ENCODE peak calls at places on chromosomes 1 and 21, in nine cellular contexts. One of them, this sample, is unnamed.

GRCh38 chr1:154446292-154446691 is 41.1 kb downstream of the IL6R start:
- DNase-seq in NCI-H774: no peak
- DNase-seq in naive thymus-derived CD4-positive, alpha-beta T cell: no peak
- DNase-seq in endothelial cell: no peak
- DNase-seq in stimulated activated CD4-positive, alpha-beta T cell treated with anti-CD3 and anti-CD28 coated beads, Interleukin-4, amount 100 ng/mL, for 48 hours: no peak
- DNase-seq in IMR-90: peak
- DNase-seq in Right ventricle myocardium superior: no peak
- DNase-seq in fibroblast of the conjunctiva: no peak
- DNase-seq in effector memory CD4-positive, alpha-beta T cell: no peak
- DNase-seq in this sample: no peak

GRCh38 chr1:151043163-151043562 is 4.4 kb upstream of the C1orf56 start:
- DNase-seq in NCI-H774: no peak
- DNase-seq in naive thymus-derived CD4-positive, alpha-beta T cell: no peak
- DNase-seq in endothelial cell: no peak
- DNase-seq in stimulated activated CD4-positive, alpha-beta T cell treated with anti-CD3 and anti-CD28 coated beads, Interleukin-4, amount 100 ng/mL, for 48 hours: no peak
- DNase-seq in IMR-90: no peak
- DNase-seq in Right ventricle myocardium superior: no peak
- DNase-seq in fibroblast of the conjunctiva: no peak
- DNase-seq in effector memory CD4-positive, alpha-beta T cell: no peak
- DNase-seq in this sample: no peak

GRCh38 chr1:77831976-77832695 is 52.7 kb downstream of the MIGA1 start:
- DNase-seq in NCI-H774: no peak
- DNase-seq in naive thymus-derived CD4-positive, alpha-beta T cell: no peak
- DNase-seq in endothelial cell: no peak
- DNase-seq in stimulated activated CD4-positive, alpha-beta T cell treated with anti-CD3 and anti-CD28 coated beads, Interleukin-4, amount 100 ng/mL, for 48 hours: no peak
- DNase-seq in IMR-90: peak
- DNase-seq in Right ventricle myocardium superior: no peak
- DNase-seq in fibroblast of the conjunctiva: peak
- DNase-seq in effector memory CD4-positive, alpha-beta T cell: no peak
- DNase-seq in this sample: no peak

GRCh38 chr1:174875306-174875705 is 124.4 kb upstream of the CACYBP start:
- DNase-seq in NCI-H774: peak
- DNase-seq in naive thymus-derived CD4-positive, alpha-beta T cell: peak
- DNase-seq in endothelial cell: peak
- DNase-seq in stimulated activated CD4-positive, alpha-beta T cell treated with anti-CD3 and anti-CD28 coated beads, Interleukin-4, amount 100 ng/mL, for 48 hours: no peak
- DNase-seq in IMR-90: no peak
- DNase-seq in Right ventricle myocardium superior: no peak
- DNase-seq in fibroblast of the conjunctiva: no peak
- DNase-seq in effector memory CD4-positive, alpha-beta T cell: no peak
- DNase-seq in this sample: no peak

GRCh38 chr1:152673016-152673415 is 2.1 kb upstream of the LCE2C start:
- DNase-seq in NCI-H774: no peak
- DNase-seq in naive thymus-derived CD4-positive, alpha-beta T cell: no peak
- DNase-seq in endothelial cell: no peak
- DNase-seq in stimulated activated CD4-positive, alpha-beta T cell treated with anti-CD3 and anti-CD28 coated beads, Interleukin-4, amount 100 ng/mL, for 48 hours: no peak
- DNase-seq in IMR-90: no peak
- DNase-seq in Right ventricle myocardium superior: no peak
- DNase-seq in fibroblast of the conjunctiva: no peak
- DNase-seq in effector memory CD4-positive, alpha-beta T cell: no peak
- DNase-seq in this sample: no peak

GRCh38 chr1:19046972-19047371 is 90.5 kb upstream of the IFFO2 start:
- DNase-seq in NCI-H774: no peak
- DNase-seq in naive thymus-derived CD4-positive, alpha-beta T cell: no peak
- DNase-seq in endothelial cell: no peak
- DNase-seq in stimulated activated CD4-positive, alpha-beta T cell treated with anti-CD3 and anti-CD28 coated beads, Interleukin-4, amount 100 ng/mL, for 48 hours: no peak
- DNase-seq in IMR-90: no peak
- DNase-seq in Right ventricle myocardium superior: no peak
- DNase-seq in fibroblast of the conjunctiva: no peak
- DNase-seq in effector memory CD4-positive, alpha-beta T cell: no peak
- DNase-seq in this sample: no peak

GRCh38 chr1:115826642-115827041 is 14.3 kb downstream of the NHLH2 start:
- DNase-seq in NCI-H774: no peak
- DNase-seq in naive thymus-derived CD4-positive, alpha-beta T cell: no peak
- DNase-seq in endothelial cell: no peak
- DNase-seq in stimulated activated CD4-positive, alpha-beta T cell treated with anti-CD3 and anti-CD28 coated beads, Interleukin-4, amount 100 ng/mL, for 48 hours: no peak
- DNase-seq in IMR-90: no peak
- DNase-seq in Right ventricle myocardium superior: no peak
- DNase-seq in fibroblast of the conjunctiva: no peak
- DNase-seq in effector memory CD4-positive, alpha-beta T cell: no peak
- DNase-seq in this sample: no peak

GRCh38 chr1:22662318-22662717 is 9.3 kb downstream of the C1QB start:
- DNase-seq in NCI-H774: peak
- DNase-seq in naive thymus-derived CD4-positive, alpha-beta T cell: no peak
- DNase-seq in endothelial cell: no peak
- DNase-seq in stimulated activated CD4-positive, alpha-beta T cell treated with anti-CD3 and anti-CD28 coated beads, Interleukin-4, amount 100 ng/mL, for 48 hours: no peak
- DNase-seq in IMR-90: no peak
- DNase-seq in Right ventricle myocardium superior: no peak
- DNase-seq in fibroblast of the conjunctiva: no peak
- DNase-seq in effector memory CD4-positive, alpha-beta T cell: no peak
- DNase-seq in this sample: no peak

GRCh38 chr1:154971341-154971998 is 923 bp upstream of the SHC1 start:
- DNase-seq in NCI-H774: no peak
- DNase-seq in naive thymus-derived CD4-positive, alpha-beta T cell: no peak
- DNase-seq in endothelial cell: no peak
- DNase-seq in stimulated activated CD4-positive, alpha-beta T cell treated with anti-CD3 and anti-CD28 coated beads, Interleukin-4, amount 100 ng/mL, for 48 hours: no peak
- DNase-seq in IMR-90: no peak
- DNase-seq in Right ventricle myocardium superior: no peak
- DNase-seq in fibroblast of the conjunctiva: peak
- DNase-seq in effector memory CD4-positive, alpha-beta T cell: no peak
- DNase-seq in this sample: no peak

GRCh38 chr1:25810341-25811299 is 9.1 kb upstream of the MTFR1L start:
- DNase-seq in NCI-H774: no peak
- DNase-seq in naive thymus-derived CD4-positive, alpha-beta T cell: peak
- DNase-seq in endothelial cell: peak
- DNase-seq in stimulated activated CD4-positive, alpha-beta T cell treated with anti-CD3 and anti-CD28 coated beads, Interleukin-4, amount 100 ng/mL, for 48 hours: peak
- DNase-seq in IMR-90: peak
- DNase-seq in Right ventricle myocardium superior: peak
- DNase-seq in fibroblast of the conjunctiva: peak
- DNase-seq in effector memory CD4-positive, alpha-beta T cell: peak
- DNase-seq in this sample: peak

GRCh38 chr1:15944308-15945010 is 31.4 kb downstream of the ZBTB17 start:
- DNase-seq in NCI-H774: no peak
- DNase-seq in naive thymus-derived CD4-positive, alpha-beta T cell: no peak
- DNase-seq in endothelial cell: no peak
- DNase-seq in stimulated activated CD4-positive, alpha-beta T cell treated with anti-CD3 and anti-CD28 coated beads, Interleukin-4, amount 100 ng/mL, for 48 hours: no peak
- DNase-seq in IMR-90: no peak
- DNase-seq in Right ventricle myocardium superior: no peak
- DNase-seq in fibroblast of the conjunctiva: no peak
- DNase-seq in effector memory CD4-positive, alpha-beta T cell: no peak
- DNase-seq in this sample: no peak

GRCh38 chr1:3999941-4000735 is 100.1 kb upstream of the C1orf174 start:
- DNase-seq in NCI-H774: no peak
- DNase-seq in naive thymus-derived CD4-positive, alpha-beta T cell: no peak
- DNase-seq in endothelial cell: no peak
- DNase-seq in stimulated activated CD4-positive, alpha-beta T cell treated with anti-CD3 and anti-CD28 coated beads, Interleukin-4, amount 100 ng/mL, for 48 hours: no peak
- DNase-seq in IMR-90: no peak
- DNase-seq in Right ventricle myocardium superior: peak
- DNase-seq in fibroblast of the conjunctiva: no peak
- DNase-seq in effector memory CD4-positive, alpha-beta T cell: no peak
- DNase-seq in this sample: no peak

GRCh38 chr1:5649166-5649551 is 343.1 kb downstream of the NPHP4 start:
- DNase-seq in NCI-H774: no peak
- DNase-seq in naive thymus-derived CD4-positive, alpha-beta T cell: no peak
- DNase-seq in endothelial cell: no peak
- DNase-seq in stimulated activated CD4-positive, alpha-beta T cell treated with anti-CD3 and anti-CD28 coated beads, Interleukin-4, amount 100 ng/mL, for 48 hours: no peak
- DNase-seq in IMR-90: no peak
- DNase-seq in Right ventricle myocardium superior: no peak
- DNase-seq in fibroblast of the conjunctiva: no peak
- DNase-seq in effector memory CD4-positive, alpha-beta T cell: no peak
- DNase-seq in this sample: no peak

GRCh38 chr1:16018749-16019515 is 1.1 kb upstream of the HSPB7 start:
- DNase-seq in NCI-H774: no peak
- DNase-seq in naive thymus-derived CD4-positive, alpha-beta T cell: no peak
- DNase-seq in endothelial cell: no peak
- DNase-seq in stimulated activated CD4-positive, alpha-beta T cell treated with anti-CD3 and anti-CD28 coated beads, Interleukin-4, amount 100 ng/mL, for 48 hours: no peak
- DNase-seq in IMR-90: no peak
- DNase-seq in Right ventricle myocardium superior: peak
- DNase-seq in fibroblast of the conjunctiva: no peak
- DNase-seq in effector memory CD4-positive, alpha-beta T cell: no peak
- DNase-seq in this sample: no peak

GRCh38 chr21:45283611-45284455 is 3.9 kb downstream of the POFUT2 start:
- DNase-seq in NCI-H774: no peak
- DNase-seq in naive thymus-derived CD4-positive, alpha-beta T cell: no peak
- DNase-seq in endothelial cell: no peak
- DNase-seq in stimulated activated CD4-positive, alpha-beta T cell treated with anti-CD3 and anti-CD28 coated beads, Interleukin-4, amount 100 ng/mL, for 48 hours: no peak
- DNase-seq in IMR-90: no peak
- DNase-seq in Right ventricle myocardium superior: no peak
- DNase-seq in fibroblast of the conjunctiva: no peak
- DNase-seq in effector memory CD4-positive, alpha-beta T cell: no peak
- DNase-seq in this sample: no peak

GRCh38 chr21:45551316-45551715 is 9.1 kb upstream of the SLC19A1 start:
- DNase-seq in NCI-H774: peak
- DNase-seq in naive thymus-derived CD4-positive, alpha-beta T cell: no peak
- DNase-seq in endothelial cell: no peak
- DNase-seq in stimulated activated CD4-positive, alpha-beta T cell treated with anti-CD3 and anti-CD28 coated beads, Interleukin-4, amount 100 ng/mL, for 48 hours: peak
- DNase-seq in IMR-90: peak
- DNase-seq in Right ventricle myocardium superior: no peak
- DNase-seq in fibroblast of the conjunctiva: peak
- DNase-seq in effector memory CD4-positive, alpha-beta T cell: no peak
- DNase-seq in this sample: no peak

GRCh38 chr1:178189814-178190213 is 95.9 kb downstream of the RASAL2 start:
- DNase-seq in NCI-H774: no peak
- DNase-seq in naive thymus-derived CD4-positive, alpha-beta T cell: no peak
- DNase-seq in endothelial cell: peak
- DNase-seq in stimulated activated CD4-positive, alpha-beta T cell treated with anti-CD3 and anti-CD28 coated beads, Interleukin-4, amount 100 ng/mL, for 48 hours: no peak
- DNase-seq in IMR-90: peak
- DNase-seq in Right ventricle myocardium superior: no peak
- DNase-seq in fibroblast of the conjunctiva: no peak
- DNase-seq in effector memory CD4-positive, alpha-beta T cell: no peak
- DNase-seq in this sample: no peak

GRCh38 chr1:93905734-93906133 is 3.5 kb downstream of the GCLM start:
- DNase-seq in NCI-H774: no peak
- DNase-seq in naive thymus-derived CD4-positive, alpha-beta T cell: no peak
- DNase-seq in endothelial cell: no peak
- DNase-seq in stimulated activated CD4-positive, alpha-beta T cell treated with anti-CD3 and anti-CD28 coated beads, Interleukin-4, amount 100 ng/mL, for 48 hours: no peak
- DNase-seq in IMR-90: peak
- DNase-seq in Right ventricle myocardium superior: no peak
- DNase-seq in fibroblast of the conjunctiva: no peak
- DNase-seq in effector memory CD4-positive, alpha-beta T cell: no peak
- DNase-seq in this sample: peak

GRCh38 chr1:25695066-25695990 is 78.7 kb downstream of the MAN1C1 start:
- DNase-seq in NCI-H774: no peak
- DNase-seq in naive thymus-derived CD4-positive, alpha-beta T cell: no peak
- DNase-seq in endothelial cell: peak
- DNase-seq in stimulated activated CD4-positive, alpha-beta T cell treated with anti-CD3 and anti-CD28 coated beads, Interleukin-4, amount 100 ng/mL, for 48 hours: no peak
- DNase-seq in IMR-90: peak
- DNase-seq in Right ventricle myocardium superior: peak
- DNase-seq in fibroblast of the conjunctiva: peak
- DNase-seq in effector memory CD4-positive, alpha-beta T cell: no peak
- DNase-seq in this sample: peak

GRCh38 chr1:117077267-117077666 is 17.1 kb downstream of the TTF2 start:
- DNase-seq in NCI-H774: no peak
- DNase-seq in naive thymus-derived CD4-positive, alpha-beta T cell: no peak
- DNase-seq in endothelial cell: no peak
- DNase-seq in stimulated activated CD4-positive, alpha-beta T cell treated with anti-CD3 and anti-CD28 coated beads, Interleukin-4, amount 100 ng/mL, for 48 hours: peak
- DNase-seq in IMR-90: peak
- DNase-seq in Right ventricle myocardium superior: no peak
- DNase-seq in fibroblast of the conjunctiva: peak
- DNase-seq in effector memory CD4-positive, alpha-beta T cell: no peak
- DNase-seq in this sample: no peak

GRCh38 chr1:90706437-90707362 is 10.4 kb downstream of the BARHL2 start:
- DNase-seq in NCI-H774: peak
- DNase-seq in naive thymus-derived CD4-positive, alpha-beta T cell: no peak
- DNase-seq in endothelial cell: peak
- DNase-seq in stimulated activated CD4-positive, alpha-beta T cell treated with anti-CD3 and anti-CD28 coated beads, Interleukin-4, amount 100 ng/mL, for 48 hours: no peak
- DNase-seq in IMR-90: no peak
- DNase-seq in Right ventricle myocardium superior: no peak
- DNase-seq in fibroblast of the conjunctiva: no peak
- DNase-seq in effector memory CD4-positive, alpha-beta T cell: no peak
- DNase-seq in this sample: no peak

GRCh38 chr1:207702317-207702716 is 49.5 kb upstream of the CD46 start:
- DNase-seq in NCI-H774: no peak
- DNase-seq in naive thymus-derived CD4-positive, alpha-beta T cell: no peak
- DNase-seq in endothelial cell: no peak
- DNase-seq in stimulated activated CD4-positive, alpha-beta T cell treated with anti-CD3 and anti-CD28 coated beads, Interleukin-4, amount 100 ng/mL, for 48 hours: no peak
- DNase-seq in IMR-90: no peak
- DNase-seq in Right ventricle myocardium superior: no peak
- DNase-seq in fibroblast of the conjunctiva: peak
- DNase-seq in effector memory CD4-positive, alpha-beta T cell: no peak
- DNase-seq in this sample: no peak

GRCh38 chr21:40445349-40445921 is 401.5 kb downstream of the DSCAM start:
- DNase-seq in NCI-H774: no peak
- DNase-seq in naive thymus-derived CD4-positive, alpha-beta T cell: no peak
- DNase-seq in endothelial cell: no peak
- DNase-seq in stimulated activated CD4-positive, alpha-beta T cell treated with anti-CD3 and anti-CD28 coated beads, Interleukin-4, amount 100 ng/mL, for 48 hours: no peak
- DNase-seq in IMR-90: no peak
- DNase-seq in Right ventricle myocardium superior: no peak
- DNase-seq in fibroblast of the conjunctiva: no peak
- DNase-seq in effector memory CD4-positive, alpha-beta T cell: no peak
- DNase-seq in this sample: no peak

GRCh38 chr1:164709108-164709507 is 150.1 kb downstream of the PBX1 start:
- DNase-seq in NCI-H774: no peak
- DNase-seq in naive thymus-derived CD4-positive, alpha-beta T cell: no peak
- DNase-seq in endothelial cell: no peak
- DNase-seq in stimulated activated CD4-positive, alpha-beta T cell treated with anti-CD3 and anti-CD28 coated beads, Interleukin-4, amount 100 ng/mL, for 48 hours: no peak
- DNase-seq in IMR-90: peak
- DNase-seq in Right ventricle myocardium superior: no peak
- DNase-seq in fibroblast of the conjunctiva: no peak
- DNase-seq in effector memory CD4-positive, alpha-beta T cell: no peak
- DNase-seq in this sample: no peak

GRCh38 chr1:46477153-46477929 is 12.3 kb upstream of the DMBX1 start:
- DNase-seq in NCI-H774: peak
- DNase-seq in naive thymus-derived CD4-positive, alpha-beta T cell: peak
- DNase-seq in endothelial cell: peak
- DNase-seq in stimulated activated CD4-positive, alpha-beta T cell treated with anti-CD3 and anti-CD28 coated beads, Interleukin-4, amount 100 ng/mL, for 48 hours: peak
- DNase-seq in IMR-90: peak
- DNase-seq in Right ventricle myocardium superior: peak
- DNase-seq in fibroblast of the conjunctiva: peak
- DNase-seq in effector memory CD4-positive, alpha-beta T cell: peak
- DNase-seq in this sample: peak

GRCh38 chr1:237864338-237865244 is 26.1 kb downstream of the ZP4 start:
- DNase-seq in NCI-H774: peak
- DNase-seq in naive thymus-derived CD4-positive, alpha-beta T cell: no peak
- DNase-seq in endothelial cell: peak
- DNase-seq in stimulated activated CD4-positive, alpha-beta T cell treated with anti-CD3 and anti-CD28 coated beads, Interleukin-4, amount 100 ng/mL, for 48 hours: peak
- DNase-seq in IMR-90: no peak
- DNase-seq in Right ventricle myocardium superior: peak
- DNase-seq in fibroblast of the conjunctiva: no peak
- DNase-seq in effector memory CD4-positive, alpha-beta T cell: no peak
- DNase-seq in this sample: peak

GRCh38 chr1:21069549-21069948 is 107.1 kb downstream of the EIF4G3 start:
- DNase-seq in NCI-H774: no peak
- DNase-seq in naive thymus-derived CD4-positive, alpha-beta T cell: no peak
- DNase-seq in endothelial cell: no peak
- DNase-seq in stimulated activated CD4-positive, alpha-beta T cell treated with anti-CD3 and anti-CD28 coated beads, Interleukin-4, amount 100 ng/mL, for 48 hours: no peak
- DNase-seq in IMR-90: peak
- DNase-seq in Right ventricle myocardium superior: no peak
- DNase-seq in fibroblast of the conjunctiva: peak
- DNase-seq in effector memory CD4-positive, alpha-beta T cell: no peak
- DNase-seq in this sample: no peak

GRCh38 chr1:923131-923990 is at the start of gene SAMD11:
- DNase-seq in NCI-H774: peak
- DNase-seq in naive thymus-derived CD4-positive, alpha-beta T cell: peak
- DNase-seq in endothelial cell: peak
- DNase-seq in stimulated activated CD4-positive, alpha-beta T cell treated with anti-CD3 and anti-CD28 coated beads, Interleukin-4, amount 100 ng/mL, for 48 hours: peak
- DNase-seq in IMR-90: peak
- DNase-seq in Right ventricle myocardium superior: peak
- DNase-seq in fibroblast of the conjunctiva: no peak
- DNase-seq in effector memory CD4-positive, alpha-beta T cell: peak
- DNase-seq in this sample: peak

GRCh38 chr1:235763962-235764361 is 102.7 kb downstream of the LYST start:
- DNase-seq in NCI-H774: no peak
- DNase-seq in naive thymus-derived CD4-positive, alpha-beta T cell: no peak
- DNase-seq in endothelial cell: no peak
- DNase-seq in stimulated activated CD4-positive, alpha-beta T cell treated with anti-CD3 and anti-CD28 coated beads, Interleukin-4, amount 100 ng/mL, for 48 hours: peak
- DNase-seq in IMR-90: peak
- DNase-seq in Right ventricle myocardium superior: no peak
- DNase-seq in fibroblast of the conjunctiva: no peak
- DNase-seq in effector memory CD4-positive, alpha-beta T cell: no peak
- DNase-seq in this sample: no peak

GRCh38 chr1:67883069-67883468 is 49.8 kb upstream of the GNG12 start:
- DNase-seq in NCI-H774: no peak
- DNase-seq in naive thymus-derived CD4-positive, alpha-beta T cell: no peak
- DNase-seq in endothelial cell: no peak
- DNase-seq in stimulated activated CD4-positive, alpha-beta T cell treated with anti-CD3 and anti-CD28 coated beads, Interleukin-4, amount 100 ng/mL, for 48 hours: no peak
- DNase-seq in IMR-90: peak
- DNase-seq in Right ventricle myocardium superior: no peak
- DNase-seq in fibroblast of the conjunctiva: no peak
- DNase-seq in effector memory CD4-positive, alpha-beta T cell: no peak
- DNase-seq in this sample: no peak

GRCh38 chr1:20358761-20359263 is 68.1 kb downstream of the VWA5B1 start:
- DNase-seq in NCI-H774: no peak
- DNase-seq in naive thymus-derived CD4-positive, alpha-beta T cell: no peak
- DNase-seq in endothelial cell: no peak
- DNase-seq in stimulated activated CD4-positive, alpha-beta T cell treated with anti-CD3 and anti-CD28 coated beads, Interleukin-4, amount 100 ng/mL, for 48 hours: no peak
- DNase-seq in IMR-90: peak
- DNase-seq in Right ventricle myocardium superior: peak
- DNase-seq in fibroblast of the conjunctiva: peak
- DNase-seq in effector memory CD4-positive, alpha-beta T cell: no peak
- DNase-seq in this sample: peak

This sample was measured in HuH-7.5.